ENCODE peak calls at places on chromosomes 6 and 20, in six cellular contexts. C is uterus, E is prostate gland, I is vagina, Z is IMR-90, K is breast epithelium. S is an unnamed sample. For H3K36me3, the result is how much of the 10 kb centered on the place peaks cover.

GRCh38 chr6:4130357-4130987 is 4.9 kb downstream of the ECI2 start:
- DNase-seq in I (no peak), E (peak), K (no peak), C (no peak), Z (no peak), S (no peak)

GRCh38 chr20:48295966-48296421 is 510.7 kb upstream of the SULF2 start:
- DNase-seq in I (no peak), E (no peak), Z (peak), K (no peak), C (peak), S (no peak)

GRCh38 chr20:59938696-59939051 is 1.4 kb downstream of the PPP1R3D start:
- DNase-seq in I (no peak), E (no peak), Z (peak), C (peak), K (no peak), S (no peak)

GRCh38 chr20:12113468-12114371 is 196.0 kb downstream of the BTBD3 start:
- DNase-seq in C (peak), K (peak), I (no peak), E (peak), Z (no peak), S (no peak)

GRCh38 chr6:101290346-101290745 is 103.2 kb upstream of the GRIK2 start:
- DNase-seq in E (no peak), C (no peak), K (no peak), Z (no peak), I (no peak), S (no peak)

GRCh38 chr6:150573041-150573681 is 26.5 kb upstream of the PLEKHG1 start:
- DNase-seq in C (no peak), E (no peak), Z (no peak), K (no peak), I (no peak), S (no peak)

GRCh38 chr6:149897015-149897697 is 757 bp downstream of the RAET1E start:
- DNase-seq in K (peak), Z (peak), I (peak), E (peak), C (peak), S (peak)

GRCh38 chr6:44590471-44590870 is 203.0 kb downstream of the CDC5L start:
- DNase-seq in E (no peak), I (no peak), Z (no peak), C (no peak), K (no peak), S (no peak)

DNA sequence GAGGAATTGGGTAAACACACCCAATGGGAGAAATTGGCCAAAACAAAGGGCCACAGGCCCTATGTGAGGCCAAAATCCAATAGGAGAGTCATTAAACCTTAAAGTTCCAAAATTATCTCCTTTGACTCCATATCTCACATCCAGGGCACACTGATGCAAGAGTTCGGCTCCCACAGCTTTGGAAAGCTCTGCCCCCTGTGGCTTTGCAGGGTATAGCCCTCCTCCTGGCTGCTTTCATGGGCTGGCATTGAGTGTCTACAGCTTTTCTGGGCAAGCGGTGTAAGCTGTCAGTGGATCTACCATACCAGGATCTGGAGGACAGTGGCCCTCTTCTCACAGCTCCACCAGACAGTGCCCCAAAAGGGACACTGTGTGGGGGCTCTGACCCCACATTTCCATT is 160.5 kb downstream of the ADGRG6 start:
- DNase-seq in C (no peak), I (no peak), Z (no peak), E (no peak), K (no peak), S (no peak)
- TF ChIP-seq CTCF in C (no peak), I (no peak), Z (no peak), E (no peak), K (no peak), S (no peak)

GRCh38 chr6:113450061-113450465 is 407.1 kb upstream of the MARCKS start:
- DNase-seq in K (no peak), I (no peak), C (no peak), E (no peak), Z (peak), S (no peak)
- TF ChIP-seq POLR2A in K (no peak), I (no peak), C (no peak), E (no peak), Z (no peak), S (no peak)

DNA sequence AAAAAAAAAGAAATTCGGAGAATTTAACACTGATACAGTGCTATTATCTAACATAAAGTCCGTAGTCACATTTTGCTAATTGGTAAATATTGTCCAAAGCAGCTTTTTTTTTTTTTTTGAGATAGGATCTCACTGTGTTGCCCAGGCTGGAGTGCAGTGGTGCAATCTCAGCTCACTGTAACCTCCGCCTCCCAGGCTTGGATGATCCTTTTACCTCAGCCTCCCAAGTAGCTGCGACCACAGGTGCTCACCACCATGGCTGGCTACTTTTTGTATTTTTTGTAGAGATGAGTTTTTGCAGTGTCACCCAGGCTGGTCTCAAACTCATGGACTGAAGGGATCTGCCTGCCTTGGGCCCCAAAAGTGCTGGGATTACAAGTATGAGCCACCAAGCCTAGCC is 15.9 kb downstream of the MTO1 start:
- DNase-seq in C (no peak), Z (no peak), K (no peak), I (no peak), E (no peak), S (no peak)
- H3K36me3 ChIP-seq in C (under half), Z (under half), K (under half), I (under half), E (under half), S (under half)

DNA sequence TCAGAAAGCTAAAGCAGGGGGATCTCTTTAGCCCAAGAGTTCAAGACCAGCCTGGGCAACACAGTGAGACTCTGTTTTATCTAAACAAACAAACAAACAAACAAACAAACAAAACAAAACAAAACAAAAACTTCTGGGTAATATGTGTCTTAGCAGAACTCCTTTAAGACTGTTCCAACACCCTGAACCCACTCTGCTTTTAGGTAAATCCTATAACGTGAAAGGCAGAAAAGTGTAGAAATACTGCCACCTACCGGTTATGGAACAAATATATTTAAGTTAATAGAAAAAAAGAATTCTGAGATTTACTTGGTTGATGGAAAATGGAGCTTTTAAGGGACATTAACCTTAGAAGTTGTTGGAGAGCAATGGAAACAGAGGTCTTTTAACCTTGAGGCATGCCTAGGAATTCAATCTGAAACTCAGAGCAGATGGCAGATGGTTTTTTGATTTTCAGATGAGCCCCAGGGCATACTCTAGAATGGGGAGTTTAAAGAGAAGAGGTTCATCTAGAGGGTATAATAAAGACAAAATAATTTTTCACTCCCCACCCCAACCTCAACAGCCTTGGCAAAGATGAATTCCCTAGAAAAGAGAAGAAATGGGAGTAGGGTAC is 38.5 kb downstream of the SOD2 start:
- DNase-seq in E (no peak), I (no peak), C (no peak), Z (peak), K (no peak), S (no peak)
- TF ChIP-seq CTCF in E (peak), I (peak), C (peak), Z (peak), K (peak), S (peak)

GRCh38 chr6:148747493-148748160 is 797 bp downstream of the UST start:
- DNase-seq in K (peak), I (no peak), C (peak), E (peak), Z (peak), S (peak)
- TF ChIP-seq POLR2A in K (no peak), I (no peak), C (peak), E (peak), Z (no peak), S (no peak)

DNA sequence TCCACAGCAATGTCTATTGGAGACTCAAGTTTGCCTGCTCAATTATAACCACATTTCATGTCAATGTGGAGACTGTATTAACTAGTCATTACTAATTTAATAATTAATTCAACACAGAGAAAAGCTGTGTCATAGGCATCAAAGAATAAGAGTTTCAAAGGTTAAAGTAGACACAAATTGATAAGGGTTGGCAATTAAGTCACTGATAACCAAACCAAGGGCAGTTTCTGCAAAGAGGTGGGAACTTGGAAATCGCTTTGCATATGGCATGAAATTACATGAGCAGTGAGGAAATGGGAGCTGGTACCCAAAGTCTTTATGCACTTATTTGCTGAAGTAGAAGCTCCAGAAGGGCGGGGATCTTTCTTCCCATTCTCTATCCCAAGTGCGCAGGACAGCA is 34.1 kb downstream of the GCLC start:
- DNase-seq in Z (no peak), E (no peak), C (no peak), I (no peak), K (no peak), S (no peak)
- H3K36me3 ChIP-seq in Z (under half), E (under half), C (under half), I (under half), K (under half), S (under half)

DNA sequence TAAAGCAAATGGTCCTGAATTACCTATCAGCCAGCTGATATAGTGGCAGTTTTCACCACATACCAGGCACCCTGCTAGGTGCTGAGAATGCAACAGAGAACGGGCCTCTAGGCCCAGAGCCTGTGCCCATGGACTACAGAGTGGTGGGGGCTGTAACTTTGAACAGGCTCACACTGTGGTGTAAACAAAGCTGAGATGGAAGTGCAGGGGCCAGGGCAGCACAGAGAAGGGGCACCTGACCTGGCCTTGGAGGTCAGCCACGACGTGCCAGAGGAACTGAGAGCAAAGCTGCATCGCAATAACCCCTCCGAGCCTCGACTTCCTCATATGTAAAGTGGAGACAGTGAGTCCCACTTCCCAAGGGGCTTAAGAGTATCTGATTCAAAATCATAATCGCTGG is 105.8 kb downstream of the MAFB start:
- DNase-seq in C (no peak), K (no peak), I (no peak), Z (no peak), E (no peak), S (no peak)
- TF ChIP-seq CTCF in C (no peak), K (no peak), I (no peak), Z (no peak), E (no peak), S (no peak)

DNA sequence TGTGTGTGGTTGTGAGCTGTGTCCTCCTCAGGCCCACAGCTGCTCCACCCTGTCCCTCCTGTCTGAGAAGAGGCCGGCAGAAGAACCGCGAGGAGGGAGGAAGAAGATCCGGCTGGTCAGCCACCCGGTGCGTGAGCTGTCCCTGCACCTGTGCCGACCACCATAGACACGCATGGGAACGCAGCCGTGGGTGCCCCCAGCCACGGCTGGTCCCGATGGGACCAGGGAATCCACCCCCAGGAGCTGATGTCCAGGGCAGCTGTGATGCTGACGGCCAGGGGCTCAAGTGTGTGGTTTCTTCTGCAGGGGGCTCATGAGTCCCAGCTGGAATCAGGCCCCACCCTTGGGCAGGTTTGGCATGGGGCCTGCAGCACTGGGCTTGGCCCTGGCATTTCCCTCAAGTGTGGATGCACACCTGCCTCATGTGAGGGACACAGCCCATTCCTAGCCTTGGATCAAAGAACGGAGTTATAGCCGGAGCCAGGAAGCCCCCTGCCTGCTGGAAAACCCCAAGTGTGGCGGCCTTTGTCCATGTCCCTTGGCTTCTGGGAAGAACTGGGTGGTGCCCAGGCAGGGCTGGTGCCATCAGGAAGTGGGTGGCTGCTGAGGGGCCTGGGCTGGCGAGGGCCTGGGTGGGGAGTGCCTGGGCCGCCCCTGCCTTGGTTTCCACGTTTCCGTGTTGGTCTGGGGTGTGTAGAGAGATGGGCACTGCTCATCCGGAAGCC is 4.6 kb upstream of the TNFRSF6B start:
- DNase-seq in E (no peak), K (no peak), Z (no peak), I (no peak), C (no peak), S (no peak)
- TF ChIP-seq POLR2A in E (no peak), K (no peak), Z (no peak), I (no peak), C (no peak), S (no peak)

DNA sequence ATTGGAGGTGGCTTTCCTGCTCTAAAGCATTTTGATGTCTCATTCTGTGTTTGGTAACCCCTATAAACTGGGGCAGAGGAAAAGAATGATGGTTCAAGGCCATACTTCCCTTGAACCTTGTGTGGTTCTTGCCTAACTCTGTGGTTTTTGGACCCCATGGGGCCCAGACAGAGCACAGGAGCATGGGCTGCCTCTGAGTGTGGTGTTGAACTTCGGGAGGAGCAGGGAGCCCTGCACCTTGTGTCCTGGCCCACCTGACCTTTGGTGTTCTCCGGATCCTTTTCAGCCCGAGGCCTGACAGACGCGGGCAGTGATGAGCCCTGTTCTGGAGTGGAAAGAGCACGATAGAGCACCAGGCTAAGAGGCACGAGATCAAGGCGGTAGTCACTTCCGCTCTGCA is 18.8 kb downstream of the TMEM74B start:
- DNase-seq in I (no peak), C (no peak), E (no peak), K (no peak), Z (no peak), S (no peak)
- H3K36me3 ChIP-seq in I (under half), C (under half), E (under half), K (under half), Z (half or more), S (under half)

DNA sequence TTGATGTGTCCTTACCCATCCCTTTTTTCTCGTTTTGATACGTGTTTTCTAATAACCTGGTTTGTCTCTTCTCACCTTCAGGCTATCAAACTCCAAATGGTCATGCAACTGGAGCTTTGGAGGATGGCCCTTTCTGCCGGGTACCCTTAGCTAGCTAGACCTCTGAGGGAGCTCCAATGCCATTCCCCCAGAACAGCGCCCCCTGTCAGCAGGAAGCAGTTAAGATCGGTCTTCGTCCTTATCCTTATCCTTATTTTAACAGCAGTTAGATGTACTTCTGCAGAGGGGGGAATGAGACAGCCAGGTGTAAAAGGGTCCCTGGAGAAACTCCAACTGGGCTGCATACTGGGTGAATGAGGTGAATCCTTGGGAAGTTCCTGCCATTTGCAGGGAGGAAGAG is 37.2 kb downstream of the SEL1L2 start:
- DNase-seq in E (no peak), K (no peak), I (no peak), Z (no peak), C (no peak), S (no peak)
- TF ChIP-seq CTCF in E (no peak), K (no peak), I (no peak), Z (no peak), C (no peak), S (no peak)